ENCODE peak calls at places on chromosomes 5 and 9, in five cellular contexts. H, J, E, B and P are unnamed samples.

GRCh38 chr9:118395415-118395814 is 691.2 kb downstream of the TLR4 start:
- DNase-seq in H (no peak), J (no peak), E (no peak), B (no peak), P (no peak)

GRCh38 chr5:172798422-172799215 is 27.6 kb upstream of the DUSP1 start:
- DNase-seq in H (no peak), J (peak), E (no peak), B (no peak), P (peak)

GRCh38 chr5:145801195-145801594 is 33.9 kb downstream of the PRELID2 start:
- DNase-seq in H (no peak), J (peak), E (no peak), B (no peak), P (no peak)

GRCh38 chr5:65012411-65012972 is 243.8 kb downstream of the CWC27 start:
- DNase-seq in H (no peak), J (no peak), E (no peak), B (no peak), P (no peak)

GRCh38 chr5:10455273-10455670 is 13.6 kb downstream of the ROPN1L start:
- DNase-seq in H (no peak), J (no peak), E (no peak), B (no peak), P (no peak)

GRCh38 chr5:172454355-172455086 is at the start of gene SH3PXD2B:
- DNase-seq in H (no peak), J (peak), E (peak), B (peak), P (peak)

GRCh38 chr5:66896207-66896606 is 300.0 kb downstream of the MAST4 start:
- DNase-seq in H (no peak), J (no peak), E (no peak), B (no peak), P (peak)

GRCh38 chr9:6910032-6910431 is 152.3 kb downstream of the KDM4C start:
- DNase-seq in H (no peak), J (peak), E (no peak), B (no peak), P (peak)

GRCh38 chr9:134215709-134216448 is 51.5 kb upstream of the RNU6ATAC start:
- DNase-seq in H (no peak), J (peak), E (peak), B (peak), P (peak)